ENCODE peak calls at places on chromosomes 6 and 20, in four cellular contexts. One of them, this sample, is unnamed.

GRCh38 chr6:166575190-166575589 is 11.3 kb downstream of the RAMACL start:
- DNase-seq in GM20000: no peak
- DNase-seq in CD4-positive, CD25-positive, alpha-beta regulatory T cell: no peak
- DNase-seq in right cardiac atrium: no peak
- DNase-seq in this sample: no peak

GRCh38 chr6:128507337-128508310 is 12.8 kb downstream of the PTPRK start:
- DNase-seq in GM20000: no peak
- DNase-seq in CD4-positive, CD25-positive, alpha-beta regulatory T cell: no peak
- DNase-seq in right cardiac atrium: no peak
- DNase-seq in this sample: no peak

GRCh38 chr6:160163912-160164311 is 42.3 kb downstream of the SLC22A1 start:
- DNase-seq in GM20000: no peak
- DNase-seq in CD4-positive, CD25-positive, alpha-beta regulatory T cell: no peak
- DNase-seq in right cardiac atrium: no peak
- DNase-seq in this sample: no peak

GRCh38 chr6:56573142-56573541 is 69.5 kb downstream of the DST start:
- DNase-seq in GM20000: no peak
- DNase-seq in CD4-positive, CD25-positive, alpha-beta regulatory T cell: no peak
- DNase-seq in right cardiac atrium: no peak
- DNase-seq in this sample: no peak

GRCh38 chr6:162917506-162917905 is 189.7 kb downstream of the PACRG start:
- DNase-seq in GM20000: no peak
- DNase-seq in CD4-positive, CD25-positive, alpha-beta regulatory T cell: no peak
- DNase-seq in right cardiac atrium: no peak
- DNase-seq in this sample: no peak

GRCh38 chr6:52144196-52145076 is 41.7 kb upstream of the IL17A start:
- DNase-seq in GM20000: no peak
- DNase-seq in CD4-positive, CD25-positive, alpha-beta regulatory T cell: no peak
- DNase-seq in right cardiac atrium: no peak
- DNase-seq in this sample: no peak

GRCh38 chr6:109059591-109060021 is 35.0 kb downstream of the SESN1 start:
- DNase-seq in GM20000: peak; percentile 45
- DNase-seq in CD4-positive, CD25-positive, alpha-beta regulatory T cell: no peak
- DNase-seq in right cardiac atrium: no peak
- DNase-seq in this sample: no peak

GRCh38 chr20:43752051-43752360 is 25.2 kb upstream of the GTSF1L start:
- DNase-seq in GM20000: peak; percentile 22
- DNase-seq in CD4-positive, CD25-positive, alpha-beta regulatory T cell: no peak
- DNase-seq in right cardiac atrium: no peak
- DNase-seq in this sample: no peak

GRCh38 chr6:42988486-42989020 is 4.2 kb downstream of the PPP2R5D start:
- DNase-seq in GM20000: no peak
- DNase-seq in CD4-positive, CD25-positive, alpha-beta regulatory T cell: no peak
- DNase-seq in right cardiac atrium: peak; percentile 29
- DNase-seq in this sample: no peak

GRCh38 chr20:63830821-63831593 is at the start of gene ZBTB46:
- DNase-seq in GM20000: peak; percentile 99
- DNase-seq in CD4-positive, CD25-positive, alpha-beta regulatory T cell: no peak
- DNase-seq in right cardiac atrium: peak; percentile 76
- DNase-seq in this sample: peak; percentile 97

GRCh38 chr20:41005361-41005729 is 23.3 kb upstream of the TOP1 start:
- DNase-seq in GM20000: no peak
- DNase-seq in CD4-positive, CD25-positive, alpha-beta regulatory T cell: no peak
- DNase-seq in right cardiac atrium: peak; percentile 87
- DNase-seq in this sample: no peak

GRCh38 chr6:157203312-157203744 is 120.0 kb downstream of the TMEM242 start:
- DNase-seq in GM20000: peak; percentile 79
- DNase-seq in CD4-positive, CD25-positive, alpha-beta regulatory T cell: no peak
- DNase-seq in right cardiac atrium: no peak
- DNase-seq in this sample: no peak

GRCh38 chr20:43744121-43744520 is 17.3 kb upstream of the GTSF1L start:
- DNase-seq in GM20000: no peak
- DNase-seq in CD4-positive, CD25-positive, alpha-beta regulatory T cell: no peak
- DNase-seq in right cardiac atrium: no peak
- DNase-seq in this sample: no peak

GRCh38 chr20:5504061-5504739 is 187.4 kb upstream of the PROKR2 start:
- DNase-seq in GM20000: peak; percentile 71
- DNase-seq in CD4-positive, CD25-positive, alpha-beta regulatory T cell: no peak
- DNase-seq in right cardiac atrium: peak; percentile 77
- DNase-seq in this sample: peak; percentile 84

GRCh38 chr20:48478806-48479550 is 348.8 kb downstream of the PREX1 start:
- DNase-seq in GM20000: no peak
- DNase-seq in CD4-positive, CD25-positive, alpha-beta regulatory T cell: no peak
- DNase-seq in right cardiac atrium: no peak
- DNase-seq in this sample: no peak

GRCh38 chr6:12709556-12709955 is 7.0 kb upstream of the PHACTR1 start:
- DNase-seq in GM20000: no peak
- DNase-seq in CD4-positive, CD25-positive, alpha-beta regulatory T cell: no peak
- DNase-seq in right cardiac atrium: no peak
- DNase-seq in this sample: no peak

GRCh38 chr6:41942045-41942851 is 640 bp upstream of the CCND3 start:
- DNase-seq in GM20000: no peak
- DNase-seq in CD4-positive, CD25-positive, alpha-beta regulatory T cell: no peak
- DNase-seq in right cardiac atrium: no peak
- DNase-seq in this sample: no peak

GRCh38 chr6:37205189-37205996 is 35.4 kb downstream of the PIM1 start:
- DNase-seq in GM20000: no peak
- DNase-seq in CD4-positive, CD25-positive, alpha-beta regulatory T cell: no peak
- DNase-seq in right cardiac atrium: no peak
- DNase-seq in this sample: no peak

GRCh38 chr20:51420111-51420510 is 122.4 kb downstream of the NFATC2 start:
- DNase-seq in GM20000: no peak
- DNase-seq in CD4-positive, CD25-positive, alpha-beta regulatory T cell: no peak
- DNase-seq in right cardiac atrium: no peak
- DNase-seq in this sample: no peak

GRCh38 chr6:123211777-123212545 is 215.9 kb downstream of the CLVS2 start:
- DNase-seq in GM20000: no peak
- DNase-seq in CD4-positive, CD25-positive, alpha-beta regulatory T cell: no peak
- DNase-seq in right cardiac atrium: no peak
- DNase-seq in this sample: no peak

GRCh38 chr6:4313044-4313686 is 177.8 kb upstream of the ECI2 start:
- DNase-seq in GM20000: no peak
- DNase-seq in CD4-positive, CD25-positive, alpha-beta regulatory T cell: no peak
- DNase-seq in right cardiac atrium: peak; percentile 61
- DNase-seq in this sample: peak; percentile 36

GRCh38 chr6:100701728-100702127 is 179.4 kb downstream of the ASCC3 start:
- DNase-seq in GM20000: no peak
- DNase-seq in CD4-positive, CD25-positive, alpha-beta regulatory T cell: no peak
- DNase-seq in right cardiac atrium: no peak
- DNase-seq in this sample: no peak

GRCh38 chr20:62638055-62638570 is 4.2 kb upstream of the SLCO4A1 start:
- DNase-seq in GM20000: no peak
- DNase-seq in CD4-positive, CD25-positive, alpha-beta regulatory T cell: no peak
- DNase-seq in right cardiac atrium: no peak
- DNase-seq in this sample: no peak

GRCh38 chr20:22529150-22530019 is 55.0 kb downstream of the FOXA2 start:
- DNase-seq in GM20000: no peak
- DNase-seq in CD4-positive, CD25-positive, alpha-beta regulatory T cell: no peak
- DNase-seq in right cardiac atrium: no peak
- DNase-seq in this sample: no peak

GRCh38 chr6:142760152-142760551 is 184.8 kb downstream of the HIVEP2 start:
- DNase-seq in GM20000: no peak
- DNase-seq in CD4-positive, CD25-positive, alpha-beta regulatory T cell: no peak
- DNase-seq in right cardiac atrium: no peak
- DNase-seq in this sample: no peak

GRCh38 chr6:31701666-31702420 is 1.3 kb downstream of the ABHD16A start:
- DNase-seq in GM20000: no peak
- DNase-seq in CD4-positive, CD25-positive, alpha-beta regulatory T cell: no peak
- DNase-seq in right cardiac atrium: peak; percentile 49
- DNase-seq in this sample: no peak

GRCh38 chr6:56709650-56710049 is 67.0 kb upstream of the DST start:
- DNase-seq in GM20000: no peak
- DNase-seq in CD4-positive, CD25-positive, alpha-beta regulatory T cell: no peak
- DNase-seq in right cardiac atrium: no peak
- DNase-seq in this sample: no peak

GRCh38 chr6:110325197-110325596 is 33.0 kb downstream of the METTL24 start:
- DNase-seq in GM20000: no peak
- DNase-seq in CD4-positive, CD25-positive, alpha-beta regulatory T cell: no peak
- DNase-seq in right cardiac atrium: no peak
- DNase-seq in this sample: no peak

GRCh38 chr6:1263039-1263849 is 48.7 kb upstream of the FOXQ1 start:
- DNase-seq in GM20000: no peak
- DNase-seq in CD4-positive, CD25-positive, alpha-beta regulatory T cell: no peak
- DNase-seq in right cardiac atrium: no peak
- DNase-seq in this sample: peak; percentile 31

GRCh38 chr20:41222703-41223102 is 85.4 kb downstream of the PLCG1 start:
- DNase-seq in GM20000: no peak
- DNase-seq in CD4-positive, CD25-positive, alpha-beta regulatory T cell: no peak
- DNase-seq in right cardiac atrium: no peak
- DNase-seq in this sample: no peak

GRCh38 chr6:87993331-87993730 is 54.3 kb upstream of the SPACA1 start:
- DNase-seq in GM20000: no peak
- DNase-seq in CD4-positive, CD25-positive, alpha-beta regulatory T cell: no peak
- DNase-seq in right cardiac atrium: no peak
- DNase-seq in this sample: no peak

GRCh38 chr6:90893385-90893784 is 306.5 kb upstream of the MAP3K7 start:
- DNase-seq in GM20000: no peak
- DNase-seq in CD4-positive, CD25-positive, alpha-beta regulatory T cell: no peak
- DNase-seq in right cardiac atrium: no peak
- DNase-seq in this sample: no peak

GRCh38 chr6:100228437-100229424 is 234.7 kb upstream of the MCHR2 start:
- DNase-seq in GM20000: peak; percentile 89
- DNase-seq in CD4-positive, CD25-positive, alpha-beta regulatory T cell: peak; percentile 23
- DNase-seq in right cardiac atrium: peak; percentile 78
- DNase-seq in this sample: peak; percentile 88

GRCh38 chr6:25266425-25267135 is 12.6 kb upstream of the CARMIL1 start:
- DNase-seq in GM20000: no peak
- DNase-seq in CD4-positive, CD25-positive, alpha-beta regulatory T cell: no peak
- DNase-seq in right cardiac atrium: no peak
- DNase-seq in this sample: no peak

GRCh38 chr6:166747644-166748595 is 120.9 kb upstream of the RPS6KA2 start:
- DNase-seq in GM20000: no peak
- DNase-seq in CD4-positive, CD25-positive, alpha-beta regulatory T cell: no peak
- DNase-seq in right cardiac atrium: no peak
- DNase-seq in this sample: no peak

GRCh38 chr6:36131517-36132220 is 1.4 kb downstream of the MAPK13 start:
- DNase-seq in GM20000: peak; percentile 88
- DNase-seq in CD4-positive, CD25-positive, alpha-beta regulatory T cell: peak; percentile 35
- DNase-seq in right cardiac atrium: no peak
- DNase-seq in this sample: no peak